ENCODE peak calls at places on chromosomes 16 and 17, in seven cellular contexts. F, R, J, H, T, Y and W are unnamed samples.

GRCh38 chr16:47057631-47057996 is 84.1 kb upstream of the DNAJA2 start:
- DNase-seq in T (no peak), Y (no peak), H (no peak), F (no peak), R (no peak), J (no peak), W (no peak)

GRCh38 chr16:48608452-48608851 is 1.5 kb downstream of the N4BP1 start:
- DNase-seq in R (no peak), Y (no peak), H (no peak), F (no peak), T (no peak), J (no peak), W (no peak)

GRCh38 chr17:42743595-42744282 is 1.1 kb downstream of the EZH1 start:
- DNase-seq in R (peak), H (no peak), F (no peak), J (no peak), Y (no peak), T (no peak), W (no peak)

GRCh38 chr16:85479972-85480726 is 133.0 kb upstream of the GSE1 start:
- DNase-seq in H (no peak), F (no peak), J (no peak), T (no peak), R (peak), Y (no peak), W (no peak)

GRCh38 chr16:70473446-70474319 is 19.3 kb downstream of the FCSK start:
- DNase-seq in F (no peak), J (no peak), H (no peak), T (no peak), R (no peak), Y (no peak), W (no peak)

GRCh38 chr17:63399316-63399715 is 46.8 kb downstream of the CYB561 start:
- DNase-seq in R (no peak), T (no peak), Y (no peak), F (no peak), J (no peak), H (no peak), W (no peak)

GRCh38 chr17:48335858-48336500 is 94.0 kb downstream of the SKAP1 start:
- DNase-seq in H (no peak), F (no peak), J (peak), Y (no peak), R (peak), T (no peak), W (no peak)

GRCh38 chr16:21001262-21001661 is 100.7 kb downstream of the LYRM1 start:
- DNase-seq in R (peak), F (no peak), T (no peak), Y (peak), J (no peak), H (no peak), W (no peak)

GRCh38 chr16:69894675-69895074 is 56.5 kb upstream of the CLEC18A start:
- DNase-seq in T (no peak), Y (no peak), J (no peak), H (no peak), F (peak), R (no peak), W (peak)

GRCh38 chr17:41002814-41003213 is 3.1 kb upstream of the KRTAP3-2 start:
- DNase-seq in J (no peak), F (no peak), T (no peak), R (no peak), Y (no peak), H (no peak), W (no peak)

GRCh38 chr17:19409509-19409908 is 1.5 kb upstream of the RNF112 start:
- DNase-seq in Y (no peak), H (no peak), T (no peak), R (no peak), J (peak), F (no peak), W (no peak)

GRCh38 chr17:40499551-40500189 is 1.8 kb downstream of the TNS4 start:
- DNase-seq in R (peak), H (peak), J (no peak), Y (no peak), F (peak), T (peak), W (no peak)

GRCh38 chr17:38463451-38463858 is 35.2 kb downstream of the ARHGAP23 start:
- DNase-seq in J (no peak), R (no peak), Y (no peak), T (no peak), H (no peak), F (peak), W (no peak)

GRCh38 chr17:15463363-15463762 is 4.1 kb downstream of the CDRT4 start:
- DNase-seq in F (no peak), Y (no peak), T (peak), R (no peak), H (peak), J (peak), W (no peak)

GRCh38 chr17:39736319-39737165 is 1.2 kb upstream of the GRB7 start:
- DNase-seq in T (no peak), H (no peak), Y (no peak), J (no peak), R (peak), F (no peak), W (no peak)

GRCh38 chr17:8719291-8720246 is 25.1 kb downstream of the CCDC42 start:
- DNase-seq in Y (no peak), H (no peak), F (no peak), R (no peak), J (no peak), T (no peak), W (no peak)

GRCh38 chr17:16283705-16284104 is 66.7 kb downstream of the PIGL start:
- DNase-seq in J (no peak), T (no peak), F (no peak), H (no peak), Y (no peak), R (no peak), W (no peak)

GRCh38 chr17:5237541-5238016 is 2.9 kb upstream of the SCIMP start:
- DNase-seq in T (no peak), J (no peak), R (peak), H (no peak), Y (peak), F (peak), W (peak)
- H3K27ac ChIP-seq in T (no peak), J (no peak), R (no peak), H (no peak), Y (no peak), F (no peak), W (no peak)

DNA sequence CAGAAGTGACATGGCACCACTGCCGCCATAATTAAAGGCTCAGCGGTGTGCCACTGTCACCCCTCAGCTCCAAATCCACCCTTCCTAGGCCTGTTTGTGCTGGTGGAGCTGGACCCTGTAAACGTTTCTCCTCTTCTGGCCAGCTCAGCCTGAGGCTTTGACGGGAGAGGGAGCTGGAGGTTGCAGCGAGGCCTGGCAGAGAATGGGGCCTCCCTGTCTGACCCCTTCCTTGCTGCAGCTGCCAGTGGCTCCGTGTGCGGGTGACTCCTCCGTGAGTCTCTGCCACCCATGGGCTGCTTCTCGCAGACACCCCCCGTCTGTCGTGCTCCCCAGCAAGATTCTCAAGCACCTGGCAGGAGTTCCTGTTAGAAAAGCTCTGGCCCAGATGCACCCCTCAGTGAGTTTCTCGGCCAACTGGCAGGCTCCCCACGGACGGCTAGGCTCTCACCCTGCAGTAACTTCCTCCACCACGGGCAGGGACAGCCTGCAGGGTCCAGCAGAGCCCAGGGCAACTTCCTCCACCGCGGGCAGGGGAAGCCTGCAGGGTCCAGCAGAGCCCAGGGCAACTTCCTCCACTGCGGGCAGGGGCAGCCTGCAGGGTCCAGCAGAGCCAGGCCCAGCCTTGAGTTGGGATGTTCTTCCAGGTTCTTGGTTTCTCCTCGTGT is 4.7 kb upstream of the CHMP6 start:
- DNase-seq in Y (no peak), T (no peak), R (no peak), H (no peak), J (no peak), F (no peak), W (peak)
- H3K27ac ChIP-seq in Y (no peak), T (no peak), R (no peak), H (no peak), J (no peak), F (peak), W (no peak)

GRCh38 chr16:22327446-22327775 is 30.2 kb downstream of the POLR3E start:
- DNase-seq in F (no peak), H (no peak), R (no peak), Y (no peak), J (no peak), T (no peak), W (no peak)
- H3K27ac ChIP-seq in F (no peak), H (no peak), R (no peak), Y (no peak), J (no peak), T (no peak), W (no peak)

DNA sequence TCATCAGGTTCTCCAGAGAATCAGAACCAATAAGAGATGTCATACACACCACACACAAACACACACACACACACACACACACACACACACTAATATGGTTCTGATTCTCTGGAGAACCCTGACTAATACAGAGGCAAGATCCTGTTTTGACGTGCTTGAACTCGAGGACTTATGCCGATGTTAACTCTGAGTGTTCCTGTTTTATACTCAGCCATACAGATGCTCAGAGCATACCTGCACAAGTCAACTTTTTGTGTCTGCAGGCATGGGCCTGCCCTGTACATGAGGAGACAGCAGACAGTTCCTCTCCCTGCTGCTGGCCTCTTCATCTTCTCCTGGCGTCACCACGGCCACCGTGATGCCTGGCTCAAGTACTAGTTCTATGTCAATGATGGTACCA is 635.9 kb downstream of the WWOX start:
- DNase-seq in R (no peak), J (no peak), Y (no peak), T (no peak), H (no peak), F (no peak), W (no peak)
- H3K27ac ChIP-seq in R (no peak), J (no peak), Y (no peak), T (no peak), H (no peak), F (no peak), W (no peak)

GRCh38 chr16:57637424-57637823 is 9.0 kb downstream of the ADGRG1 start:
- DNase-seq in H (no peak), F (peak), R (no peak), J (no peak), Y (no peak), T (no peak), W (no peak)

GRCh38 chr16:57634171-57634570 is 5.7 kb downstream of the ADGRG1 start:
- DNase-seq in F (no peak), J (no peak), H (no peak), R (no peak), T (no peak), Y (no peak), W (no peak)

GRCh38 chr16:57637020-57637419 is 8.6 kb downstream of the ADGRG1 start:
- DNase-seq in H (no peak), Y (no peak), R (no peak), T (no peak), F (no peak), J (no peak), W (no peak)

GRCh38 chr16:57636184-57636583 is 7.8 kb downstream of the ADGRG1 start:
- DNase-seq in J (no peak), R (no peak), Y (no peak), F (no peak), T (no peak), H (no peak), W (no peak)

GRCh38 chr16:57635266-57636097 is 7.1 kb downstream of the ADGRG1 start:
- DNase-seq in T (no peak), F (no peak), Y (no peak), J (no peak), H (no peak), R (no peak), W (no peak)
- H3K27ac ChIP-seq in T (no peak), F (peak), Y (no peak), J (no peak), H (no peak), R (peak), W (peak)

GRCh38 chr17:29719469-29719868 is 96.8 kb upstream of the CORO6 start:
- DNase-seq in Y (no peak), R (no peak), T (no peak), H (no peak), F (no peak), J (no peak), W (no peak)
- H3K27ac ChIP-seq in Y (no peak), R (no peak), T (peak), H (no peak), F (no peak), J (no peak), W (no peak)

DNA sequence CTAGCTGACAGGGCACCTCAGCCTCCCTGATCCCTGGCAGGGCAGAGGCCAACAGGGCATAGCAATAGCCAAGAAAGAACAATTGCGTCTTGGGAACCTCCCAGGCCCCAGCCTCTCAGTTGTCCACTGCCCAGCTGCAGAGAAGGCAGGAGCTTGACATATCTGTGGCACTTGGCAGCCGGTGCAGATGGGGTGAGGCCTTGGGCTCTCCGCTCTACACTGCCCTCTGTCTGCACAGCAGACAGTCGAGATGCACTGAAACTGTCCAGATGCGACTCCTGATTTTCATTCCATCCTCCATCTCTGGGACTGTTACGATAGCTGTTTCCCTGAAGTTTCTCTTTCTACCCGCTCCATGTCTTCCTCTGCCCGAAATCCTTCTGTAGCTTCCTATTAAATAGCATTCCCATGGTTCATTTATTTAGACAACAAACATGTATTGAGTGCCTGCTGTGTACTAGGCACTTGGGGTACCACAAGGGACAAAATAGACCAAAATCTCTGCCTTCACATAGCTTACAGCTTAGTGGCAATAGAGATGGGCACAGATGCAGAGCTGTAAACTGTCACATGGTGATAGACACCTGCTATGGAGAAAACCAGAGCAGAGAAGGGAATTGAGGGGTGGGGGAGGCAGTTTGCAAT is 3.3 kb downstream of the POLR3E start:
- DNase-seq in J (peak), T (peak), R (peak), H (no peak), Y (no peak), F (peak), W (peak)
- H3K27ac ChIP-seq in J (no peak), T (peak), R (no peak), H (no peak), Y (no peak), F (peak), W (peak)

GRCh38 chr16:81863630-81864352 is 84.7 kb downstream of the PLCG2 start:
- DNase-seq in F (no peak), T (no peak), J (no peak), H (no peak), Y (no peak), R (no peak), W (no peak)

GRCh38 chr16:81860310-81860709 is 81.2 kb downstream of the PLCG2 start:
- DNase-seq in F (no peak), J (no peak), R (no peak), H (no peak), T (no peak), Y (no peak), W (no peak)

GRCh38 chr16:81861915-81862314 is 82.8 kb downstream of the PLCG2 start:
- DNase-seq in Y (no peak), R (no peak), T (no peak), F (no peak), H (no peak), J (no peak), W (no peak)

GRCh38 chr16:81861503-81861902 is 82.4 kb downstream of the PLCG2 start:
- DNase-seq in F (no peak), J (no peak), T (no peak), H (no peak), R (no peak), Y (no peak), W (no peak)

DNA sequence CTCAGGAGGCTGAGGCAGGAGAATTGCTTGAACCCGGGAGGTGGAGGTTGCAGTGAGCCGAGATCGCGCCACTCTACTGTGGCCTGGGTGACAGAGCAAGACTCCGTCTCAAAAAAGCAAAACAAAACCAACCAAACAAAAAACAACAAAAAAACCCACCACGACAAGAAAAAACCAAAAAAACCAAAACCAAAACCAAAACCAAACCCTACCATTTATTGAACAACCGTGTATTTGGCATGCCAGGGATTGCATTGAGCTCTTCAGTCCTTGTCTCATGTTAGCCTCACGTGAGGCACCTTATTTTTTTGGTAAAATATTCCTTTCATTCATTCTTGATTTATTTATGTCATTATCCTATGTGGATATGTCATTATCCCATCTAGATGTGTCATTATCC is 81.8 kb downstream of the PLCG2 start:
- DNase-seq in J (no peak), R (no peak), T (no peak), H (no peak), F (no peak), Y (no peak), W (no peak)
- H3K27ac ChIP-seq in J (no peak), R (no peak), T (no peak), H (no peak), F (no peak), Y (no peak), W (no peak)

GRCh38 chr16:19203374-19203966 is 35.4 kb downstream of the SYT17 start:
- DNase-seq in H (no peak), R (no peak), J (no peak), T (no peak), F (no peak), Y (no peak), W (no peak)
- H3K27ac ChIP-seq in H (no peak), R (no peak), J (no peak), T (no peak), F (no peak), Y (no peak), W (no peak)

GRCh38 chr16:87965973-87966667 is 14.9 kb downstream of the BANP start:
- DNase-seq in T (no peak), J (no peak), H (no peak), Y (no peak), R (no peak), F (no peak), W (no peak)
- H3K27ac ChIP-seq in T (peak), J (peak), H (peak), Y (no peak), R (no peak), F (peak), W (peak)